ENCODE peak calls at places on chromosome 22, in ten cellular contexts. T is tibial nerve, Y is IMR-90, H is kidney, R is tibial artery, F is PC-3, L is ovary, D is MM.1S, M is heart right ventricle, U is lower lobe of right lung. O is an unnamed sample. For H3K4me1 and H3K36me3, the result is how much of the 10 kb centered on the place peaks cover.

GRCh38 chr22:43151251-43152000 is at the start of gene TSPO:
- DNase-seq in L (peak), H (peak), Y (peak), U (peak), F (peak), M (peak), D (peak), R (peak), T (peak), O (peak)

GRCh38 chr22:19941365-19942070 is at the start of the genes COMT and TXNRD2:
- DNase-seq in T (peak), Y (peak), H (peak), D (peak), L (peak), U (peak), F (peak), R (peak), M (peak), O (peak)

GRCh38 chr22:26484360-26484706 is 656 bp downstream of the SRRD start:
- DNase-seq in Y (peak), D (peak), T (no peak), L (no peak), F (no peak), M (no peak), U (no peak), H (no peak), R (peak), O (no peak)

GRCh38 chr22:33803371-33803770 is 116.9 kb downstream of the LARGE1 start:
- DNase-seq in U (no peak), D (no peak), L (no peak), M (no peak), H (no peak), F (peak), R (no peak), T (no peak), Y (peak), O (no peak)

GRCh38 chr22:27063841-27064240 is 406.5 kb downstream of the MIAT start:
- DNase-seq in H (no peak), U (no peak), M (no peak), D (no peak), L (no peak), F (no peak), R (no peak), Y (no peak), T (no peak), O (no peak)

GRCh38 chr22:22770280-22770871 is 117.2 kb upstream of the IGLL5 start:
- DNase-seq in F (peak), M (peak), R (peak), D (no peak), U (no peak), L (peak), T (no peak), Y (no peak), H (peak), O (peak)

GRCh38 chr22:43777204-43777671 is 34.9 kb downstream of the EFCAB6 start:
- DNase-seq in D (no peak), T (no peak), U (no peak), Y (peak), L (no peak), M (no peak), R (no peak), F (peak), H (no peak), O (no peak)

GRCh38 chr22:41660416-41660815 is 28.3 kb downstream of the SNU13 start:
- DNase-seq in M (peak), L (no peak), F (no peak), H (no peak), U (no peak), T (no peak), Y (peak), D (no peak), R (peak), O (no peak)

GRCh38 chr22:26975381-26975780 is 318.0 kb downstream of the MIAT start:
- DNase-seq in M (no peak), U (no peak), D (no peak), L (no peak), T (no peak), Y (no peak), H (no peak), F (no peak), R (no peak), O (no peak)

GRCh38 chr22:27224485-27225364 is 567.3 kb downstream of the MIAT start:
- DNase-seq in L (peak), F (no peak), T (no peak), D (no peak), H (no peak), U (no peak), M (peak), Y (peak), R (no peak), O (no peak)

GRCh38 chr22:44441401-44442185 is 56.4 kb downstream of the RTL6 start:
- DNase-seq in L (no peak), Y (no peak), H (peak), F (no peak), D (no peak), M (no peak), T (no peak), R (peak), U (no peak), O (no peak)

GRCh38 chr22:27990879-27991278 is 71.8 kb upstream of the PITPNB start:
- DNase-seq in M (peak), R (peak), D (no peak), L (peak), F (peak), H (no peak), U (peak), Y (peak), T (peak), O (no peak)

GRCh38 chr22:49574861-49575702 is 252.6 kb downstream of the BRD1 start:
- DNase-seq in R (peak), D (no peak), Y (no peak), U (peak), L (no peak), M (no peak), T (no peak), H (peak), F (no peak), O (no peak)

GRCh38 chr22:19693581-19693980 is 20.7 kb upstream of the SEPTIN5 start:
- DNase-seq in M (no peak), D (no peak), R (no peak), F (no peak), L (no peak), U (no peak), Y (no peak), T (no peak), H (no peak), O (no peak)

GRCh38 chr22:48746789-48747425 is 1080.8 kb downstream of the BRD1 start:
- DNase-seq in D (no peak), Y (no peak), T (no peak), H (peak), U (no peak), M (no peak), L (no peak), F (no peak), R (no peak), O (no peak)

GRCh38 chr22:22929381-22930221 is 42.0 kb downstream of the IGLL5 start:
- DNase-seq in T (no peak), R (no peak), Y (no peak), M (no peak), F (no peak), L (no peak), H (peak), D (peak), U (no peak), O (no peak)

DNA sequence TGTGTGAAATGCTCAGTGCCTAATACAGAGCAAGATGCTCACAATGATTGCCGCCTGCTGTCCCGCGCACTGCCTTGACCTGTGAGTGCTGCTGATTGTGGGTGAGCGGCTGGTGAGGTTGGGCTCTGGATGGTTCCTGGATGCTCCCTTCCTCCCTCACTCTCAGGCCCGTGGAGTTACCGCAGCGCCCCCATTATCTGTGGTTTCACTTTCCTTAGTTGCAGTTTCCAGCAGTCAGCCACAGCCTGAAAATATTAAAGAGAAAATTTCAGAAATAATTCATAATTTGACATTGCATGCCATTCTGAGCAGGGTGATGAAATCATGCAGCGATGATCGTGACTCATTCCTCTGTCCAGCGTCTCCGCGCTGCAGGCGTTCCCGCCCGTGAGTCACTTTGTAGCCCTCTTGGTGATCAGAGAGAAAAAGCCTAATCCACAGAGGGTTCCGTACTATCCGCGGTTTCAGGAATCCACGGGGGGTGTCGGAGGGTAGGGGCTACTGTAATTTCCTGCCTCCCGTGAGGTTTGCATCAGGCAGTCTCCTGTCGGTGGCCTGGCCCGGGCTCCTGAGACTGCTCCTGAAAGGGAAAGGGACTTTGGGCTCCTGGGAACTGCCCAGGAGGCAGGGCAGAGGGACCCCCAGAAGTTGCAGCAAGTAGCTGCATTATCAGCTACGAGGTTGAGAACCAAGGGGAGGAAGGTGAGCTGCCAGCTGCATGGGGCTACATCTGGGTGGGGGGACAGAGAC is 10.6 kb downstream of the RPL3 start:
- DNase-seq in T (peak), H (no peak), U (peak), D (no peak), Y (peak), F (peak), M (no peak), R (peak), L (peak), O (no peak)
- H3K4me1 ChIP-seq in T (under half), H (under half), U (under half), D (under half), Y (under half), F (under half), M (under half), R (under half), L (under half), O (under half)

GRCh38 chr22:30557243-30557642 is 10.7 kb upstream of the SEC14L6 start:
- DNase-seq in D (no peak), F (no peak), R (no peak), L (no peak), U (no peak), T (no peak), Y (no peak), H (no peak), M (no peak), O (no peak)
- TF ChIP-seq CTCF in D (no peak), F (no peak), R (no peak), L (no peak), U (no peak), T (no peak), Y (no peak), H (no peak), M (no peak), O (no peak)

GRCh38 chr22:24053481-24054226 is 42.5 kb downstream of the CABIN1 start:
- DNase-seq in F (no peak), M (no peak), R (no peak), D (no peak), T (no peak), U (no peak), H (no peak), Y (no peak), L (no peak), O (no peak)
- H3K36me3 ChIP-seq in F (under half), M (half or more), R (half or more), D (under half), T (half or more), U (half or more), H (under half), Y (under half), L (under half), O (half or more)

GRCh38 chr22:46047841-46048595 is 71.1 kb upstream of the WNT7B start:
- DNase-seq in U (peak), H (peak), F (no peak), T (peak), L (no peak), Y (no peak), M (no peak), R (peak), D (no peak), O (peak)
- H3K4me1 ChIP-seq in U (half or more), H (under half), F (under half), T (half or more), L (under half), Y (under half), M (under half), R (half or more), D (under half), O (half or more)

DNA sequence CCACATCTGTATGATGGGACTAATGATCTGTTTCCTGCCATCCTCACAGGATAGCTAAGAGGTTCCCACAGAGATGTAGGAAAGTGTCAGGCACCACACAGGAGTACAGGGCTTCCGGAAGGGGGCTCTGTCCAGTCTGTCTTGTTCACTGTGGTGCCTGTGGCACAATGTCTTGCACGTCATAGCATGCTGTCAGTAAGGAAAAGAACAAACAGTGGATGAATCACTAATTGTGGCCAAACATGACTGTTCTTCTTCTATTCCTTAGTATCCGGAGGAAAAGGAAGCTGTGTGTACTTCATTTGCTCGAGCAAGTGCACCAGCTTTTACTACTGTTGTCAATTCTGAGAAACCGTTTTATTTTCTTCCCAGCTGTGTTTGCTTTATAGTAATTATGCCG is 73.4 kb upstream of the YWHAH start:
- DNase-seq in F (peak), M (no peak), H (no peak), T (no peak), D (no peak), L (no peak), U (no peak), R (no peak), Y (peak), O (no peak)
- TF ChIP-seq CTCF in F (peak), M (no peak), H (no peak), T (no peak), D (no peak), L (no peak), U (no peak), R (no peak), Y (peak), O (no peak)

GRCh38 chr22:31620756-31621480 is 41.1 kb downstream of the PISD start:
- DNase-seq in F (no peak), D (no peak), Y (no peak), M (no peak), U (no peak), H (no peak), L (no peak), T (no peak), R (no peak), O (no peak)

GRCh38 chr22:31618057-31618456 is 44.0 kb downstream of the PISD start:
- DNase-seq in T (no peak), Y (no peak), D (no peak), F (no peak), L (no peak), H (no peak), U (no peak), M (no peak), R (no peak), O (peak)

GRCh38 chr22:31619611-31620300 is 42.3 kb downstream of the PISD start:
- DNase-seq in U (no peak), H (no peak), M (no peak), L (no peak), F (no peak), T (no peak), Y (no peak), R (no peak), D (no peak), O (no peak)

GRCh38 chr22:31616315-31616980 is 45.6 kb downstream of the PISD start:
- DNase-seq in M (no peak), Y (no peak), L (no peak), R (no peak), F (no peak), D (peak), U (no peak), H (no peak), T (no peak), O (no peak)

GRCh38 chr22:31618471-31619176 is 43.4 kb downstream of the PISD start:
- DNase-seq in T (no peak), M (no peak), F (no peak), L (no peak), H (no peak), D (no peak), R (no peak), Y (no peak), U (no peak), O (no peak)
- H3K36me3 ChIP-seq in T (half or more), M (under half), F (under half), L (under half), H (under half), D (under half), R (under half), Y (half or more), U (half or more), O (under half)

DNA sequence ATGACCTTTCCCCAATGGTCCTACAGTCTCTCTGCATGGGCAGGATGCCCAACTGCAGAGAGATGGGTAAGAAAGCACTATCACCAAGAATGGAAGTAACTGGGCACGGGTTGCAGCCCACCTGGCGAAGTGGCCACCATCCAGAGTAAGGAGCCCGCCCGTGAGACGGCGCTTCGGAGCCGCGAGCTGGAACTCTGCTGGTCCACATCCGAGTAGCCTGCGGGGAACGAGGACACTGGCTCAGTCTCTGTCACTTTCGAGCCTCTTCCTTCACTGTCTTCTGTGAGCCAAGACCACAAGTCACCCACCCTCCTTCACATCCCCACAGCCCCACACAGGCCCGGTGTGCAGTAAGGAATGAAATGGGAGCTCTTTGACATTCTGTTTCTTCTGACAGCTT is 5.7 kb downstream of the SUN2 start:
- DNase-seq in T (no peak), D (no peak), H (peak), L (no peak), Y (no peak), R (no peak), U (no peak), M (no peak), F (no peak), O (no peak)
- H3K4me1 ChIP-seq in T (under half), D (under half), H (under half), L (under half), Y (under half), R (under half), U (under half), M (under half), F (under half), O (under half)

DNA sequence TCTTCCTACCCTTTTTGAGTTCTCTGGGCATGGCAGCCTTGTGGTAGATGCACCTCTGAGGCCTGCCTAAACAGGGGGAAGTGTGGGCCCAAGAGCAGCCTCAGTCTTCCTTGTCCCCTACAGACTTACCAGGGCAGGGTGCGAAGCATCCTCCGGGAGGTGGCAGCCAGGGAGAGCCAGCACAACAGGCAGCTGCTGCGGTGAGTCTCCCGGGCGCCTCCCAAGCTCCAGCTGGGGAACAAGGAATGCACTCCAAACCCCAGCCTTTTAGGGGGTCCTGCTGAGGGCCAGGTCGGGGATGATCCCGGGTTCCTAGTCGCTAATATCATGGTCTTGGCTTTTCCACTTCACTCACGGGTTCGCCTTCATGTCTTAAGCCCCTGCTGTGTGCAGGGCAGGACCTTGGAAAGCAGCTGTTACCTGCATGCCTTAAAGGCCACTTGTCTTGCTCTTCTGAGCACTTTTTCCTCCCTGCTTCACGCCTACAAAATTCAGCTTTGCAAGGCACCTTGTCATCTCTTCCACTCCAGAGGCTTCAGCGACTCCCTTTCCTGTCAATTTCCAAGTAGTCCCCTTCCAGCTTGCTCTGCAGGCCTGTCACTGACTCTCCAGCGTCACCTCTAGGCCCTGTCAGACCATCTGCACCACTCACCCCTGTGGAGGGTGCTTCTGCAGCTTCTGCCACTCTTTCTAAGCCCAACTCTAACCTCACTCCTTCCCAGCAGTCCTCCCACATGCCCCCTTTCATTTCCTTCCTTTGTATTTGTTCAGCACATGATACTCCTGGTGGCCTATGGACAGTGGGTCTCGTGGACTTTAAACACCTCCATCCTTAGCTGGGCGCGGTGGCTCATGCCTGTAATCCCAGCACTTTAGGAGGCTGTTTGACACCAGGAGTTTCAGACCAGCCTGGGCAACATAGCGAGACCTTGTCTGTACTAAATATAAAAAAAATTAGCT is 57.0 kb downstream of the PISD start:
- DNase-seq in Y (no peak), L (no peak), R (no peak), F (no peak), T (no peak), U (peak), D (no peak), H (peak), M (no peak), O (no peak)
- TF ChIP-seq CTCF in Y (no peak), L (no peak), R (no peak), F (no peak), T (no peak), U (no peak), D (no peak), H (no peak), M (no peak), O (no peak)

GRCh38 chr22:35315141-35315854 is 15.6 kb downstream of the TOM1 start:
- DNase-seq in R (no peak), D (no peak), M (no peak), U (no peak), H (no peak), Y (no peak), T (peak), F (no peak), L (no peak), O (no peak)

GRCh38 chr22:35318346-35319215 is 18.9 kb downstream of the TOM1 start:
- DNase-seq in U (no peak), R (peak), F (no peak), D (no peak), T (no peak), M (no peak), L (no peak), H (no peak), Y (no peak), O (no peak)

GRCh38 chr22:35315855-35316745 is 16.4 kb downstream of the TOM1 start:
- DNase-seq in U (no peak), R (peak), D (no peak), Y (no peak), M (peak), T (peak), L (no peak), H (no peak), F (no peak), O (no peak)

GRCh38 chr22:35319244-35319985 is 19.7 kb downstream of the TOM1 start:
- DNase-seq in D (no peak), M (no peak), R (no peak), U (no peak), F (no peak), H (no peak), Y (no peak), L (no peak), T (no peak), O (no peak)

GRCh38 chr22:35317680-35318290 is 18.1 kb downstream of the TOM1 start:
- DNase-seq in Y (no peak), U (no peak), T (no peak), D (no peak), H (no peak), R (peak), F (no peak), L (no peak), M (no peak), O (no peak)
- H3K36me3 ChIP-seq in Y (under half), U (half or more), T (half or more), D (under half), H (under half), R (half or more), F (under half), L (under half), M (half or more), O (under half)

O was measured in pancreas.